ENCODE peak calls at places on chromosome 5, in ten cellular contexts. K is astrocyte of the cerebellum; A is HTR-8/SVneo; E is AG04449; B is cardiac muscle cell; X is pancreas; I is GM20000; N is stimulated activated naive B cell treated with anti-CD40 and anti-IgM and Interleukin-4, amounts not matched to agents 10 μg/mL and 1 μg/mL and 100 μg/mL, for 72 hours; G is iris pigment epithelial cell; L is NCI-H1092 treated with DMSO at 0.1 percent for 48 hours. C is an unnamed sample.

GRCh38 chr5:180343846-180344327 is 9.2 kb downstream of the GFPT2 start:
- DNase-seq in K (no peak), A (no peak), E (no peak), B (peak; percentile 83), X (no peak), I (no peak), N (no peak), G (peak; percentile 64), L (no peak), C (no peak)

GRCh38 chr5:36396640-36397039 is 94.9 kb upstream of the RANBP3L start:
- DNase-seq in K (no peak), A (no peak), E (no peak), B (peak; percentile 34), X (no peak), I (no peak), N (no peak), G (peak; percentile 44), L (no peak), C (no peak)

GRCh38 chr5:149503006-149503405 is 48.2 kb downstream of the CSNK1A1 start:
- DNase-seq in K (no peak), A (no peak), E (no peak), B (no peak), X (no peak), I (no peak), N (no peak), G (no peak), L (no peak), C (no peak)

GRCh38 chr5:31623249-31623648 is 15.7 kb upstream of the PDZD2 start:
- DNase-seq in K (no peak), A (no peak), E (no peak), B (no peak), X (no peak), I (no peak), N (no peak), G (no peak), L (no peak), C (no peak)

GRCh38 chr5:120655828-120656435 is 191.8 kb downstream of the PRR16 start:
- DNase-seq in K (peak; percentile 15), A (no peak), E (no peak), B (peak; percentile 49), X (no peak), I (peak; percentile 6), N (no peak), G (peak; percentile 35), L (peak; percentile 3), C (no peak)

GRCh38 chr5:97534166-97534565 is 351.1 kb upstream of the RIOK2 start:
- DNase-seq in K (peak; percentile 73), A (peak; percentile 53), E (peak; percentile 77), B (peak; percentile 94), X (no peak), I (peak; percentile 69), N (no peak), G (peak; percentile 96), L (peak; percentile 12), C (no peak)

GRCh38 chr5:1708592-1709141 is 91.0 kb downstream of the MRPL36 start:
- DNase-seq in K (no peak), A (no peak), E (no peak), B (no peak), X (no peak), I (no peak), N (no peak), G (no peak), L (no peak), C (no peak)

GRCh38 chr5:91245074-91245452 is 138.1 kb downstream of the ARRDC3 start:
- DNase-seq in K (no peak), A (no peak), E (no peak), B (no peak), X (no peak), I (no peak), N (no peak), G (no peak), L (no peak), C (no peak)

GRCh38 chr5:128436825-128437224 is 101.2 kb downstream of the FBN2 start:
- DNase-seq in K (peak; percentile 63), A (peak; percentile 23), E (peak; percentile 56), B (peak; percentile 35), X (no peak), I (no peak), N (no peak), G (peak; percentile 95), L (no peak), C (no peak)

GRCh38 chr5:173001229-173001841 is 17.8 kb downstream of the ATP6V0E1 start:
- DNase-seq in K (no peak), A (no peak), E (no peak), B (no peak), X (no peak), I (no peak), N (no peak), G (no peak), L (no peak), C (no peak)

GRCh38 chr5:160289356-160289651 is 23.1 kb downstream of the CCNJL start:
- DNase-seq in K (no peak), A (no peak), E (no peak), B (no peak), X (no peak), I (no peak), N (no peak), G (no peak), L (no peak), C (no peak)

GRCh38 chr5:20486826-20487225 is 498.8 kb upstream of the CDH18 start:
- DNase-seq in K (no peak), A (no peak), E (no peak), B (no peak), X (no peak), I (no peak), N (no peak), G (no peak), L (no peak), C (no peak)

C was measured in stimulated activated naive CD8-positive, alpha-beta T cell treated with anti-CD3 and anti-CD28 coated beads, Interleukin-15, amount 100 ng/mL, for 72 hours.